ENCODE peak calls at places on chromosomes 12 and 14, in seven cellular contexts. P, N, J, U, C, D and L are unnamed samples. For H3K4me1, the result is how much of the 10 kb centered on the place peaks cover.

GRCh38 chr12:83823386-83824045 is 1089.1 kb downstream of the SLC6A15 start:
- DNase-seq in U (peak), J (peak), P (peak), N (peak), D (peak), C (no peak), L (no peak)

GRCh38 chr14:65961004-65961403 is 525.2 kb upstream of the CCDC196 start:
- DNase-seq in U (peak), C (peak), P (peak), J (no peak), N (peak), D (peak), L (no peak)

GRCh38 chr12:123032736-123033391 is 52.4 kb downstream of the ARL6IP4 start:
- DNase-seq in N (no peak), U (no peak), C (no peak), P (peak), D (no peak), J (no peak), L (no peak)

GRCh38 chr14:99261916-99262787 is 9.8 kb downstream of the BCL11B start:
- DNase-seq in P (peak), J (no peak), C (peak), U (no peak), D (no peak), N (peak), L (no peak)

GRCh38 chr12:118038122-118038521 is 21.6 kb downstream of the RFC5 start:
- DNase-seq in P (no peak), J (no peak), D (no peak), C (no peak), N (no peak), U (no peak), L (no peak)

GRCh38 chr12:91053951-91054715 is 3.7 kb downstream of the KERA start:
- DNase-seq in N (peak), U (no peak), D (no peak), C (no peak), P (no peak), J (no peak), L (peak)

GRCh38 chr12:47026291-47026690 is 53.1 kb upstream of the PCED1B start:
- DNase-seq in C (no peak), U (no peak), N (no peak), D (no peak), J (no peak), P (no peak), L (no peak)

GRCh38 chr12:63862187-63863107 is 17.9 kb downstream of the SRGAP1 start:
- DNase-seq in U (peak), C (no peak), P (no peak), N (peak), D (peak), J (peak), L (no peak)

GRCh38 chr12:55965240-55965639 is 602 bp downstream of the PMEL start:
- DNase-seq in D (no peak), P (no peak), N (no peak), J (no peak), C (no peak), U (no peak), L (no peak)

GRCh38 chr14:60328588-60328987 is 79.6 kb downstream of the PPM1A start:
- DNase-seq in J (no peak), D (no peak), P (no peak), U (no peak), N (no peak), C (no peak), L (no peak)

GRCh38 chr12:30599631-30600030 is 96.0 kb downstream of the IPO8 start:
- DNase-seq in U (no peak), J (peak), C (no peak), D (no peak), P (no peak), N (no peak), L (no peak)

GRCh38 chr14:37709419-37710195 is 114.2 kb downstream of the TTC6 start:
- DNase-seq in P (no peak), U (no peak), J (peak), N (no peak), C (no peak), D (peak), L (no peak)

GRCh38 chr14:53227154-53227718 is 74.1 kb upstream of the DDHD1 start:
- DNase-seq in P (no peak), C (no peak), U (no peak), N (no peak), J (no peak), D (no peak), L (no peak)

GRCh38 chr14:94045101-94045500 is 19.0 kb downstream of the OTUB2 start:
- DNase-seq in C (no peak), U (no peak), D (no peak), N (no peak), P (peak), J (no peak), L (peak)

DNA sequence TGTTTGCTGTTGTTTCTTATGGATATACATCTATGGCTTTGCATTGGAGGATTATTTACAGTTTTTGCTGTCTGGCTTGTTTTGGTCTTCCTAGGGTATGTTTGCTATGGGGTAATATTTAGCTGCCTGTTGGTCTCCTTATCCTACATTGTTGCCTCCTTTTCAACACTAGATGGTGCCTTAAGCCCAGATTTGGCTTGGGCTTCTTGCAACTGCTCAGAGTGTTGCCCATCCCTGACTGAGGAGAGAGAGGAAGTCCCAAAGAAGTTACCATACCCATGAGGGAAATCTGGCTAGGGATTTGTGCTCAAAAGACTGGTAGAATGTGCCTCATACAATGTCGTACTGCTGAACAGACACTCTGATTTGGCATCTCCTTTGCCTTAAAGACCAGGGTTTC is 94.6 kb upstream of the MUCL1 start:
- DNase-seq in D (peak), J (peak), C (no peak), N (no peak), U (peak), P (no peak), L (no peak)
- TF ChIP-seq POLR2AphosphoS5 in D (no peak), J (no peak), C (no peak), N (no peak), U (no peak), P (no peak), L (no peak)

GRCh38 chr14:63712123-63712522 is 15.7 kb downstream of the SGPP1 start:
- DNase-seq in D (no peak), C (no peak), P (no peak), N (no peak), J (no peak), U (no peak), L (no peak)
- H3K4me1 ChIP-seq in D (under half), C (under half), P (under half), N (under half), J (under half), U (under half), L (under half)

GRCh38 chr12:110281549-110282342 is 699 bp downstream of the ATP2A2 start:
- DNase-seq in D (no peak), N (peak), P (peak), C (peak), J (no peak), U (no peak), L (peak)

GRCh38 chr12:110282343-110282860 is 1.4 kb downstream of the ATP2A2 start:
- DNase-seq in U (no peak), N (no peak), J (no peak), D (no peak), P (no peak), C (no peak), L (no peak)

GRCh38 chr12:110284597-110284996 is 3.5 kb downstream of the ATP2A2 start:
- DNase-seq in U (no peak), C (no peak), P (no peak), N (no peak), J (no peak), D (no peak), L (no peak)

GRCh38 chr12:110280784-110281548 is at the start of gene ATP2A2:
- DNase-seq in U (no peak), D (peak), P (peak), N (peak), J (peak), C (peak), L (peak)

DNA sequence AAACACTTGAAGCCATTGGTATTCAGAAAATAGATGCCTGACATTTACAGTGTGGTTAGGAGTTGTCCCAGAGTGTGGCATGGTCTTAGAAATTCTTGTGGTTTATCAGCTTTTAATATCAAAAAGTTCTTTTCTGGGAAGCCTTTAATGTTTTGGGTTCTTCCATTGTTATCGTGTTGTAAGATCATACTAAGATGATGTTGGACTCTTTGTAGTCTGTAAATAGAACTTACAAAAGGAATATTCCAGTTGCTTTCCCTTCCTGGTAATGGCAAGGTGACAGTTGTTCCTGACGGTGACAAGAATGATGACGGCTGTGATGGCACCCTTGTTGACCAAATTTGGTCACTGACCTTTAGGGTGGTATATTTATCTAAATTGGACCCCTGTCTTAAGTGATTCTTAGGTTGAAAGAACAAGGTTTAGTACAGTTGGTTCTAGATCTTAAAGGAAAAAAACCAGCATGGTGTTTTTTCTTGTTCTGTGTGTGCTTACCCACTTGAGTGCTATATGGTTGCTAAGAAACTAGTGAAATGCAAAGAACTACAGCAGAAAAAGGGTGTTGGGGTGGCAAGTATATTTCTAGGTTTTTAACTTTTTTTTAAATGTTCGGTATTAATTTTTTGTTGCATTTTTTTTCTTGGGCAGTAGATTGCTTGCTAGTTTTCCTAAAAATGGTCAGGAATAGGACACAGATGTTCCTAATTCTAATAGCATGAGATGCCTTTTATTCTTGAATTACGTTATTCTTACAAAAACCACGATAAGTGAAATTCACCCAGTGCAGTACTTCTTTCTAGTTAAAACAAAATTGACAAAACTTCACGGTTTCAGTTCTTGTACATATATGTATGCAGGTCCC is 2.1 kb downstream of the ATP2A2 start:
- DNase-seq in D (no peak), J (no peak), N (no peak), U (no peak), P (no peak), C (no peak), L (no peak)
- TF ChIP-seq POLR2AphosphoS5 in D (no peak), J (no peak), N (no peak), U (no peak), P (no peak), C (no peak), L (no peak)

GRCh38 chr12:101823891-101824290 is 6.9 kb downstream of the GNPTAB start:
- DNase-seq in N (peak), C (peak), J (peak), D (peak), P (no peak), U (no peak), L (no peak)

GRCh38 chr12:101824831-101825230 is 5.9 kb downstream of the GNPTAB start:
- DNase-seq in C (no peak), N (no peak), P (no peak), D (no peak), J (no peak), U (no peak), L (no peak)

GRCh38 chr12:101828463-101829196 is 2.1 kb downstream of the GNPTAB start:
- DNase-seq in C (no peak), J (no peak), U (no peak), P (no peak), N (no peak), D (no peak), L (no peak)

GRCh38 chr12:101829639-101830390 is 944 bp downstream of the GNPTAB start:
- DNase-seq in N (no peak), D (no peak), J (no peak), U (no peak), P (no peak), C (peak), L (no peak)

DNA sequence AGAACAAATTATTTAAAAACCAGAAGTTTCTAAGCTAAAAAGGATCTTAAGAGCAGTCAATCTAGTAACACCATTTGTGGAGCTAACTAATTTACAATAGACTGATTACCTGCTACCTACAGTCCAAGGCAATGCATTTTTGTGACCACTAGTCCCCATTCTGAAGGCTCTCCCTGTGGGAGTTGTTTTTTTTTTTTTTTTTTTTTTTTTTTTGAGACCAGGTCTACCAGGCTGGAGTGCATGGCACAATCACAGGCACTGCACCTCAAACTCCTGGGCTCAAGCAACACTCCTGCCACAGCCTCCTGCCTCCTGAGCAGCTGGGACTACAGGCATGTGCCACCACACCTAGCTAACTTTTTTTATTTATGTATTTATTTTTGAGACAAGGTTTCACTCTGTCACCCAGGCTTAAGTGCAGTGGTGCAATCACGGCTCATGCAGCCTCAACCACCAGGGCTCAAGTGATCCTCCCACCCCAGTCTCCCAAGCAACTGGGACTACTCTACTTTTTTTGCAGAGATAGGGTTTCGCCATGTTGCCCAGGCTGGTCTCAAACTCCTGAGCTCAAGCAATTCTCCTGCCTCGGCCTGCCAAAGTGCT is 3.9 kb downstream of the GNPTAB start:
- DNase-seq in P (no peak), U (no peak), J (no peak), D (no peak), N (no peak), C (peak), L (no peak)
- H3K4me1 ChIP-seq in P (under half), U (under half), J (under half), D (under half), N (under half), C (under half), L (half or more)

GRCh38 chr14:71783101-71783500 is 149.1 kb upstream of the RGS6 start:
- DNase-seq in U (no peak), N (no peak), C (no peak), P (no peak), J (no peak), D (no peak), L (no peak)
- TF ChIP-seq POLR2AphosphoS5 in U (no peak), N (no peak), C (no peak), P (no peak), J (no peak), D (no peak), L (no peak)